ENCODE peak calls at places on chromosomes 1 and 21, in five cellular contexts. K is cardiac fibroblast; P is K562; O is CD8-positive, alpha-beta T cell; Z is ovary. H is an unnamed sample.
A peak's percentile ranks its signal among the peaks of the same experiment; 100 is the strongest.

GRCh38 chr1:158185770-158186705 is 5.3 kb downstream of the CD1D start:
- DNase-seq in P (no peak), O (no peak), Z (no peak), K (peak; percentile 11), H (no peak)

GRCh38 chr1:184753093-184753492 is 1.6 kb downstream of the EDEM3 start:
- DNase-seq in K (no peak), Z (no peak), P (no peak), O (no peak), H (no peak)

GRCh38 chr1:172254521-172255222 is 165.8 kb upstream of the C1orf105 start:
- DNase-seq in O (no peak), Z (no peak), K (peak; percentile 82), P (no peak), H (no peak)

GRCh38 chr1:41023279-41023990 is 1.9 kb upstream of the SLFNL1 start:
- DNase-seq in K (peak; percentile 34), P (peak; percentile 66), O (no peak), Z (no peak), H (no peak)

GRCh38 chr1:151243683-151244216 is 10.8 kb upstream of the PSMD4 start:
- DNase-seq in P (no peak), Z (no peak), K (no peak), O (no peak), H (no peak)

GRCh38 chr1:180560868-180561600 is 2.3 kb downstream of the OVAAL start:
- DNase-seq in K (no peak), Z (no peak), P (no peak), O (no peak), H (no peak)

GRCh38 chr1:36118805-36119204 is 6.2 kb downstream of the COL8A2 start:
- DNase-seq in K (no peak), O (no peak), Z (no peak), P (no peak), H (no peak)

GRCh38 chr1:29236993-29237905 is 927 bp downstream of the PTPRU start:
- DNase-seq in K (peak; percentile 73), Z (peak; percentile 79), O (no peak), P (no peak), H (peak; percentile 40)

GRCh38 chr1:2083666-2084065 is 33.5 kb downstream of the PRKCZ start:
- DNase-seq in Z (no peak), O (no peak), P (no peak), K (no peak), H (no peak)

GRCh38 chr1:43947890-43948437 is 1.2 kb downstream of the IPO13 start:
- DNase-seq in O (no peak), Z (no peak), P (peak; percentile 38), K (no peak), H (peak; percentile 30)

GRCh38 chr1:117527566-117528102 is 78.2 kb upstream of the TENT5C start:
- DNase-seq in O (no peak), Z (no peak), P (no peak), K (peak; percentile 38), H (no peak)

GRCh38 chr1:182085726-182086125 is 24.2 kb upstream of the ZNF648 start:
- DNase-seq in Z (no peak), K (no peak), P (no peak), O (no peak), H (no peak)
- H3K4me3 ChIP-seq in Z (no peak overlapping the region), K (no peak overlapping the region), P (no peak overlapping the region), O (no peak overlapping the region), H (no peak overlapping the region)

GRCh38 chr1:10901091-10901893 is 104.8 kb upstream of the CASZ1 start:
- DNase-seq in K (no peak), O (no peak), P (no peak), Z (no peak), H (peak; percentile 58)
- H3K4me3 ChIP-seq in K (no peak overlapping the region), O (no peak overlapping the region), P (no peak overlapping the region), Z (no peak overlapping the region), H (peak overlapping the region; percentile 8)

DNA sequence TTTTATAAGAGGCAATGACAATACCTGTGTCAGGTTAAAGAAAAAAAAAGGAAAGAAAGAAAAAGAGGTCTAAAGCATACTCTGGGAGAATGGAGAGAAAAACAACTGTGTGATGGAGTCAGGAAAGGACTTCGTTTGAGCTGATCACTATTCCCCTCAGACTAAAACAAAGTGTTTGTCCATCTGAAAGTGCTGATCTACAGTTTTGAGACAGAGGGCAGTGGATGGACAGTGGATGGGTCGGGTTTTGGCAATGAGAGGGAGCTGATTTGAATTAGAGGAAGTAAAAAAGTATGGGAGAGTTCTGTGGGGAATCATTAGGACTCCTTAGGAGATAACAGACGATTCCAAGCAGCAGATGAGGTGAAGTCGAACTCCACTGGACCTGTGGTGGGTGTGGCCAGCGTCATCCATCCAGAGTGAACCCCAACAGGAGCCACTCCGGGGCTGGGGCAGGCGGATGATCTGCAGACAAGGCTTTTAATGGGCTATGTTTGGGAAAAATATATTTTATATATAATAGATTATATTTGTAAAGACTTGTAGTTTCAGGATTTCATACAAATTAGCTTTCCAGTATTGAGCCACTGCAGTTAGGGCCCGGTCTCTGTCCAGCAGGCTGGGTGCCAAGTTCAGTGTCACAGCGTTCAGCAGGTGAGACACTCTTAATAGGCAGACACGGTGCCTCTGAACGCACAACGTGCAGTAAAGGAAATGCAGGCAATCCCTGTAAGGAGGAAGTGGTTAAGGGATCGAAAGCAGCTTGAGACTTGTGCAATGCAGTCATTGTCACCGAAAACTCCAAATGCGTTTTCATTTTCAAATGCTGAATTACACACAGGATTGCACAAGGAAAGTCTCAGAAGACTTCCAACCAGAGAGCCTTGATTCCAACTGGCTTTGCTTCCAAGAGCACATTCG is 62.1 kb downstream of the PTGS2 start:
- DNase-seq in O (peak; percentile 32), P (no peak), K (peak; percentile 73), Z (no peak), H (no peak)
- H3K4me3 ChIP-seq in O (peak overlapping the region; percentile 39), P (no peak overlapping the region), K (peak overlapping the region; percentile 6), Z (no peak overlapping the region), H (peak overlapping the region; percentile 14)

DNA sequence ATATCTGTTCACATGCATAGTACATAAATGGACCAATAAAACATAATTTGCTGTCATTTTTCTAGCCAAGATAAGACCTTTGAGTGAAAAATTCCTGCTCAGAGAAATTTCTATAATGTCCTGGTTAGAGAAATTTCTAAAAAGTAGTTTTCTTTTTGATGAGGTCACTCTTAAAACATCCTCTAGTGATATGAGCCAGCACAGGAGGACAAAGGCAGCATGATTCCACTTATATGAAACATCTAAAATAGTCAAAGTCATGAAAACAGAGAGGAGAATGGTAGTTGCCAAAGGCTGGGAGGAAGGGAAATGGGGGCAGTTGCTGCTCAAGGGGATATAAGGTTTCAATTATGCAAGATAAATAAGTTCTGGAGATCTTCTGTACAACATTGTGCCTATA is 239.4 kb downstream of the BACH1 start:
- DNase-seq in P (no peak), Z (no peak), K (peak; percentile 46), O (no peak), H (no peak)
- H3K4me3 ChIP-seq in P (no peak overlapping the region), Z (no peak overlapping the region), K (no peak overlapping the region), O (no peak overlapping the region), H (no peak overlapping the region)

GRCh38 chr21:16072692-16073091 is 342.9 kb downstream of the USP25 start:
- DNase-seq in K (peak; percentile 81), P (no peak), O (no peak), Z (no peak), H (no peak)

GRCh38 chr21:16074950-16075489 is 345.2 kb downstream of the USP25 start:
- DNase-seq in K (no peak), O (no peak), Z (no peak), P (no peak), H (no peak)

GRCh38 chr21:16071761-16072160 is 342.0 kb downstream of the USP25 start:
- DNase-seq in P (no peak), K (no peak), Z (no peak), O (no peak), H (no peak)

GRCh38 chr21:16072176-16072575 is 342.4 kb downstream of the USP25 start:
- DNase-seq in K (no peak), Z (no peak), O (no peak), P (no peak), H (no peak)

GRCh38 chr21:16073571-16073970 is 343.8 kb downstream of the USP25 start:
- DNase-seq in K (no peak), Z (no peak), P (no peak), O (no peak), H (no peak)
- H3K4me3 ChIP-seq in K (no peak overlapping the region), Z (peak overlapping the region; percentile 21), P (no peak overlapping the region), O (no peak overlapping the region), H (no peak overlapping the region)

GRCh38 chr1:227556288-227556687 is 7.1 kb upstream of the ZNF678 start:
- DNase-seq in K (no peak), P (no peak), Z (no peak), O (no peak), H (no peak)
- H3K4me3 ChIP-seq in K (no peak overlapping the region), P (no peak overlapping the region), Z (no peak overlapping the region), O (no peak overlapping the region), H (no peak overlapping the region)

H was measured in BE2C.